ENCODE peak calls at places on chromosomes 12 and 14, in ten cellular contexts. E is stomach, O is sigmoid colon, Y is breast epithelium, Z is esophagus squamous epithelium, R is H1, L is tibial nerve, J is ovary, H is uterus, V is right lobe of liver. W is an unnamed sample.
A peak's percentile ranks its signal among the peaks of the same experiment; 100 is the strongest.

GRCh38 chr12:123801573-123802178 is 39.6 kb downstream of the DNAH10 start:
- DNase-seq in H (no peak), Z (no peak), O (no peak), L (no peak), Y (no peak), E (no peak), V (no peak), R (no peak), J (no peak), W (no peak)

GRCh38 chr12:105644770-105645169 is 314.3 kb downstream of the C12orf75 start:
- DNase-seq in H (no peak), O (no peak), V (no peak), L (peak; percentile 42), R (no peak), Z (no peak), E (no peak), Y (no peak), J (no peak), W (no peak)

GRCh38 chr12:12791756-12792346 is 6.4 kb downstream of the APOLD1 start:
- DNase-seq in V (no peak), H (peak; percentile 35), Y (no peak), E (no peak), O (peak; percentile 69), L (no peak), Z (no peak), R (no peak), J (peak; percentile 35), W (no peak)

GRCh38 chr12:12376636-12377448 is 20.0 kb downstream of the BORCS5 start:
- DNase-seq in J (no peak), Y (no peak), E (no peak), Z (no peak), R (no peak), H (no peak), V (no peak), L (no peak), O (no peak), W (peak; percentile 41)

GRCh38 chr14:33332497-33332896 is 393.8 kb downstream of the NPAS3 start:
- DNase-seq in H (no peak), V (no peak), J (no peak), E (no peak), Y (no peak), L (no peak), R (no peak), O (no peak), Z (no peak), W (no peak)

GRCh38 chr12:101670007-101670671 is 27.3 kb upstream of the CHPT1 start:
- DNase-seq in J (no peak), H (no peak), O (no peak), R (no peak), Y (no peak), Z (no peak), V (peak; percentile 54), E (no peak), L (peak; percentile 58), W (peak; percentile 62)

GRCh38 chr12:124321040-124321481 is 26.2 kb downstream of the RFLNA start:
- DNase-seq in Z (no peak), O (no peak), R (peak; percentile 99), V (peak; percentile 69), Y (no peak), L (peak; percentile 76), J (peak; percentile 49), H (peak; percentile 70), E (peak; percentile 82), W (peak; percentile 75)

GRCh38 chr14:76918751-76919421 is 92.7 kb downstream of the LRRC74A start:
- DNase-seq in E (peak; percentile 97), H (peak; percentile 98), O (peak; percentile 99), Y (peak; percentile 94), R (no peak), L (peak; percentile 91), V (peak; percentile 97), J (peak; percentile 98), Z (no peak), W (peak; percentile 95)

GRCh38 chr14:102078840-102079699 is 7.8 kb downstream of the HSP90AA1 start:
- DNase-seq in O (no peak), L (no peak), H (no peak), Y (no peak), R (no peak), J (no peak), V (no peak), Z (no peak), E (no peak), W (no peak)

GRCh38 chr14:102080183-102081080 is 6.4 kb downstream of the HSP90AA1 start:
- DNase-seq in Z (no peak), J (no peak), R (no peak), H (no peak), L (no peak), Y (no peak), O (no peak), E (no peak), V (no peak), W (no peak)

GRCh38 chr14:102081231-102082080 is 5.4 kb downstream of the HSP90AA1 start:
- DNase-seq in H (no peak), V (no peak), Y (no peak), J (no peak), L (no peak), E (no peak), Z (no peak), R (no peak), O (no peak), W (no peak)

GRCh38 chr14:102078344-102078743 is 8.5 kb downstream of the HSP90AA1 start:
- DNase-seq in H (no peak), R (no peak), E (no peak), L (no peak), O (no peak), V (no peak), Z (no peak), J (no peak), Y (no peak), W (no peak)

DNA sequence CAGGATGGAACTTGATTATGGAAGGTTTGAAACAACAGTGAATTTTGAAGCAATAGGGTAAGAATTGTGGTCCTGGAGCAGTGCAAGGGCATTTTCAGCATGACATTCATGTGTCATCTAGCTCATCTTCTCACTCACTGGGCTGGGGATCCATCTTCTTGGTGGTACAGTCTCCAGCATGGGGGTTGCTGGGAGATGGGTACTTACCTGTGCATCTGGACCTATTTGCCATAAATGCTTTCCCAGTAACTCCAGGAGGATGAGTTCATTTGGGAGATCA is 7.2 kb downstream of the HSP90AA1 start:
- DNase-seq in Y (no peak), L (no peak), Z (no peak), E (no peak), J (no peak), R (no peak), V (no peak), O (no peak), H (no peak), W (no peak)
- TF ChIP-seq POLR2A in Y (no peak), L (no peak), Z (no peak), E (no peak), J (no peak), R (no peak), V (no peak), O (no peak), H (no peak), W (no peak)

GRCh38 chr14:90605430-90605829 is 208.6 kb downstream of the CALM1 start:
- DNase-seq in Y (no peak), J (no peak), V (no peak), H (no peak), Z (no peak), E (no peak), O (no peak), R (no peak), L (no peak), W (no peak)

GRCh38 chr14:90603336-90603735 is 206.5 kb downstream of the CALM1 start:
- DNase-seq in H (no peak), L (no peak), R (no peak), O (no peak), E (no peak), Y (no peak), V (no peak), J (no peak), Z (no peak), W (no peak)

GRCh38 chr14:90606434-90606833 is 209.6 kb downstream of the CALM1 start:
- DNase-seq in R (no peak), Y (no peak), L (no peak), V (no peak), H (no peak), Z (no peak), J (no peak), O (no peak), E (no peak), W (no peak)

GRCh38 chr14:90602088-90602687 is 205.4 kb downstream of the CALM1 start:
- DNase-seq in J (no peak), Z (no peak), R (no peak), L (no peak), O (peak; percentile 29), V (no peak), E (no peak), H (peak; percentile 30), Y (no peak), W (no peak)

GRCh38 chr14:90604356-90604755 is 207.5 kb downstream of the CALM1 start:
- DNase-seq in R (no peak), J (no peak), E (no peak), V (no peak), H (no peak), Y (no peak), Z (no peak), O (peak; percentile 26), L (no peak), W (no peak)
- H3K4me1 ChIP-seq in R (peaks cover 12% of the 10 kb centered on the region), J (no peaks in the 10 kb centered on the region), E (no peaks in the 10 kb centered on the region), V (no peaks in the 10 kb centered on the region), H (no peaks in the 10 kb centered on the region), Y (no peaks in the 10 kb centered on the region), Z (peaks cover 15% of the 10 kb centered on the region), O (peaks cover 21% of the 10 kb centered on the region), L (no peaks in the 10 kb centered on the region), W (no peaks in the 10 kb centered on the region)

GRCh38 chr14:54627718-54628345 is 60.9 kb downstream of the SAMD4A start:
- DNase-seq in Z (no peak), J (no peak), H (peak; percentile 41), Y (no peak), L (peak; percentile 55), O (no peak), R (no peak), V (no peak), E (no peak), W (peak; percentile 17)
- H3K4me3 ChIP-seq in Z (peak overlapping the region; percentile 30), J (no peak overlapping the region), H (no peak overlapping the region), Y (peak overlapping the region; percentile 32), L (peak overlapping the region; percentile 20), O (no peak overlapping the region), R (no peak overlapping the region), V (peak overlapping the region; percentile 11), E (peak overlapping the region; percentile 22), W (no peak overlapping the region)

GRCh38 chr14:22487941-22488340 is 101.1 kb downstream of the DAD1 start:
- DNase-seq in E (no peak), O (no peak), Y (no peak), Z (no peak), L (no peak), R (no peak), V (no peak), H (no peak), J (no peak), W (no peak)

GRCh38 chr14:22487401-22487800 is 101.6 kb downstream of the DAD1 start:
- DNase-seq in L (no peak), E (no peak), R (no peak), H (no peak), J (no peak), O (no peak), Z (no peak), Y (no peak), V (no peak), W (no peak)

GRCh38 chr14:22489957-22490950 is 98.8 kb downstream of the DAD1 start:
- DNase-seq in J (no peak), L (no peak), O (no peak), Y (no peak), Z (no peak), E (no peak), V (no peak), H (no peak), R (no peak), W (no peak)

GRCh38 chr14:22488522-22489246 is 100.3 kb downstream of the DAD1 start:
- DNase-seq in R (no peak), Y (no peak), E (no peak), H (no peak), L (no peak), Z (no peak), O (no peak), J (no peak), V (no peak), W (no peak)

GRCh38 chr14:22489247-22489551 is 99.8 kb downstream of the DAD1 start:
- DNase-seq in O (no peak), Y (no peak), R (no peak), L (no peak), E (no peak), H (no peak), V (no peak), J (no peak), Z (no peak), W (no peak)
- TF ChIP-seq POLR2A in O (no peak), Y (no peak), R (no peak), L (no peak), E (no peak), H (no peak), V (no peak), J (no peak), Z (no peak), W (no peak)

W was measured in body of pancreas.